ENCODE peak calls at places on chromosomes 2 and 18, in seven cellular contexts. Y is DMS 273 treated with DMSO at 0.1 percent for 48 hours; H is GM19239; C is stimulated activated CD8-positive, alpha-beta memory T cell treated with anti-CD3 and anti-CD28 coated beads, Interleukin-15, amount 100 ng/mL, for 24 hours; A is SW480; T is ovary; L is neuronal stem cell. D is an unnamed sample.

GRCh38 chr2:15986068-15986560 is 45.8 kb downstream of the MYCN start:
- DNase-seq in Y (no peak), A (no peak), H (no peak), T (no peak), L (no peak), C (no peak), D (no peak)

GRCh38 chr2:177419274-177419673 is 26.7 kb downstream of the AGPS start:
- DNase-seq in L (no peak), C (no peak), T (no peak), Y (peak), A (peak), H (no peak), D (no peak)

GRCh38 chr18:58996131-58996632 is 131.5 kb downstream of the ZNF532 start:
- DNase-seq in A (no peak), C (no peak), Y (no peak), H (no peak), T (no peak), L (no peak), D (no peak)

GRCh38 chr2:232647261-232647660 is 13.9 kb downstream of the EFHD1 start:
- DNase-seq in Y (peak), H (no peak), C (no peak), T (peak), L (no peak), A (no peak), D (no peak)

GRCh38 chr2:129753261-129753660 is 226.2 kb upstream of the RAB6C start:
- DNase-seq in L (no peak), T (no peak), A (no peak), H (no peak), C (no peak), Y (no peak), D (no peak)

GRCh38 chr2:134433469-134433868 is 179.6 kb downstream of the MGAT5 start:
- DNase-seq in C (no peak), A (no peak), L (no peak), H (no peak), T (no peak), Y (no peak), D (no peak)

GRCh38 chr18:48607049-48607984 is 68.5 kb downstream of the CTIF start:
- DNase-seq in T (peak), H (no peak), A (peak), C (no peak), Y (no peak), L (no peak), D (no peak)

GRCh38 chr2:95271381-95271971 is 2.8 kb upstream of the PROM2 start:
- DNase-seq in H (no peak), Y (no peak), T (no peak), L (no peak), A (no peak), C (no peak), D (no peak)

GRCh38 chr2:226573158-226573557 is 226.5 kb downstream of the IRS1 start:
- DNase-seq in H (no peak), T (no peak), C (no peak), L (no peak), Y (no peak), A (no peak), D (no peak)

GRCh38 chr2:231050018-231050901 is 6.4 kb upstream of the PSMD1 start:
- DNase-seq in Y (no peak), C (no peak), H (no peak), T (no peak), A (no peak), L (no peak), D (no peak)

GRCh38 chr2:178990533-178991241 is 59.2 kb downstream of the CCDC141 start:
- DNase-seq in A (no peak), C (no peak), L (no peak), T (no peak), H (no peak), Y (no peak), D (no peak)

GRCh38 chr2:239577306-239577705 is 176.5 kb upstream of the HDAC4 start:
- DNase-seq in C (no peak), A (no peak), L (no peak), Y (no peak), H (no peak), T (no peak), D (no peak)

GRCh38 chr2:64988420-64989125 is 626 bp upstream of the SLC1A4 start:
- DNase-seq in H (peak), T (peak), L (peak), C (peak), A (peak), Y (peak), D (peak)

GRCh38 chr18:49563130-49563540 is 1.3 kb downstream of the LIPG start:
- DNase-seq in H (no peak), A (peak), Y (no peak), T (no peak), C (no peak), L (no peak), D (no peak)

GRCh38 chr2:47888581-47889280 is 17.6 kb downstream of the FBXO11 start:
- DNase-seq in Y (no peak), L (no peak), C (no peak), H (no peak), A (no peak), T (no peak), D (no peak)

GRCh38 chr2:236857781-236858180 is 227.9 kb upstream of the COPS8 start:
- DNase-seq in L (no peak), H (no peak), T (no peak), A (no peak), Y (no peak), C (no peak), D (no peak)

GRCh38 chr2:241858206-241859016 is at the start of gene PDCD1:
- DNase-seq in T (peak), A (peak), C (no peak), L (no peak), H (peak), Y (no peak), D (no peak)

GRCh38 chr18:48802543-48803428 is 148.0 kb downstream of the SMAD7 start:
- DNase-seq in T (peak), A (no peak), H (no peak), Y (no peak), C (no peak), L (no peak), D (no peak)

GRCh38 chr18:48408727-48409590 is at the start of gene ZBTB7C:
- DNase-seq in T (peak), Y (no peak), C (no peak), H (peak), A (peak), L (peak), D (peak)

GRCh38 chr2:168355110-168355509 is 101.0 kb upstream of the CERS6 start:
- DNase-seq in T (no peak), L (no peak), A (peak), Y (no peak), C (no peak), H (no peak), D (peak)

GRCh38 chr2:21860913-21861312 is 737.1 kb downstream of the TDRD15 start:
- DNase-seq in C (no peak), L (no peak), A (no peak), Y (no peak), T (no peak), H (no peak), D (no peak)

GRCh38 chr2:133532919-133533318 is 35.3 kb downstream of the NCKAP5 start:
- DNase-seq in C (no peak), H (no peak), L (no peak), T (no peak), Y (no peak), A (peak), D (no peak)

GRCh38 chr18:74282359-74283254 is 9.2 kb downstream of the CYB5A start:
- DNase-seq in L (no peak), Y (no peak), T (no peak), H (no peak), A (no peak), C (no peak), D (peak)

D was measured in NCI-H146.